ENCODE peak calls at places on chromosomes 4 and X, in four cellular contexts. T is GM12878, U is HCT116, Y is K562. R is an unnamed sample.

GRCh38 chrX:154805696-154806091 is 409 bp upstream of the MPP1 start:
- DNase-seq in T (no peak), U (no peak), Y (no peak), R (no peak)

GRCh38 chr4:179867300-179867878 is 2375.8 kb upstream of the TENM3 start:
- DNase-seq in T (peak), U (peak), Y (peak), R (peak)

GRCh38 chr4:182804131-182804530 is 113.1 kb downstream of the DCTD start:
- DNase-seq in T (no peak), U (no peak), Y (no peak), R (no peak)

GRCh38 chr4:169826634-169827187 is 69.0 kb upstream of the HPF1 start:
- DNase-seq in T (no peak), U (no peak), Y (no peak), R (no peak)

GRCh38 chr4:8578717-8579116 is 1.5 kb upstream of the GPR78 start:
- DNase-seq in T (no peak), U (no peak), Y (no peak), R (no peak)

GRCh38 chr4:21744046-21744445 is 204.5 kb downstream of the KCNIP4 start:
- DNase-seq in T (no peak), U (no peak), Y (no peak), R (no peak)

GRCh38 chr4:120066182-120066524 is 495 bp downstream of the MAD2L1 start:
- DNase-seq in T (no peak), U (no peak), Y (peak), R (peak)

GRCh38 chr4:73701116-73701515 is 39.3 kb upstream of the CXCL8 start:
- DNase-seq in T (no peak), U (no peak), Y (no peak), R (no peak)

GRCh38 chr4:1655081-1655480 is 29.0 kb downstream of the FAM53A start:
- DNase-seq in T (no peak), U (no peak), Y (no peak), R (no peak)

GRCh38 chrX:138710311-138710791 is 1.2 kb downstream of the FGF13 start:
- DNase-seq in T (no peak), U (no peak), Y (no peak), R (no peak)

GRCh38 chrX:19799319-19800182 is 87.8 kb downstream of the SH3KBP1 start:
- DNase-seq in T (no peak), U (no peak), Y (no peak), R (no peak)

GRCh38 chr4:35461931-35462659 is 782.2 kb downstream of the ARAP2 start:
- DNase-seq in T (no peak), U (no peak), Y (no peak), R (peak)

GRCh38 chrX:55026143-55026542 is 4.6 kb downstream of the ALAS2 start:
- DNase-seq in T (no peak), U (no peak), Y (no peak), R (no peak)

GRCh38 chr4:40749717-40750460 is at the start of gene NSUN7:
- DNase-seq in T (no peak), U (no peak), Y (no peak), R (peak)

GRCh38 chrX:53642326-53642725 is 44.2 kb downstream of the HUWE1 start:
- DNase-seq in T (no peak), U (no peak), Y (no peak), R (no peak)

GRCh38 chr4:181728567-181728966 is 514.6 kb upstream of the TENM3 start:
- DNase-seq in T (no peak), U (no peak), Y (no peak), R (no peak)

GRCh38 chrX:3711331-3711917 is 2.0 kb downstream of the PRKX start:
- DNase-seq in T (peak), U (no peak), Y (peak), R (no peak)

GRCh38 chr4:87896020-87896621 is 63.4 kb downstream of the MEPE start:
- DNase-seq in T (no peak), U (peak), Y (no peak), R (peak)

GRCh38 chrX:118724352-118724751 is 3.1 kb upstream of the IL13RA1 start:
- DNase-seq in T (no peak), U (no peak), Y (no peak), R (peak)

GRCh38 chrX:130778773-130779172 is 124.2 kb downstream of the ENOX2 start:
- DNase-seq in T (no peak), U (no peak), Y (no peak), R (no peak)

GRCh38 chr4:71138007-71138600 is 144.7 kb downstream of the DCK start:
- DNase-seq in T (no peak), U (no peak), Y (no peak), R (no peak)

GRCh38 chrX:30364229-30364628 is 55.0 kb upstream of the NR0B1 start:
- DNase-seq in T (no peak), U (no peak), Y (no peak), R (no peak)

GRCh38 chrX:95911062-95911461 is 773.6 kb upstream of the DIAPH2 start:
- DNase-seq in T (no peak), U (no peak), Y (no peak), R (no peak)

GRCh38 chr4:26342328-26343040 is 21.7 kb downstream of the RBPJ start:
- DNase-seq in T (no peak), U (peak), Y (peak), R (peak)

GRCh38 chrX:69605521-69605920 is 10.4 kb upstream of the EDA start:
- DNase-seq in T (no peak), U (no peak), Y (no peak), R (no peak)

DNA sequence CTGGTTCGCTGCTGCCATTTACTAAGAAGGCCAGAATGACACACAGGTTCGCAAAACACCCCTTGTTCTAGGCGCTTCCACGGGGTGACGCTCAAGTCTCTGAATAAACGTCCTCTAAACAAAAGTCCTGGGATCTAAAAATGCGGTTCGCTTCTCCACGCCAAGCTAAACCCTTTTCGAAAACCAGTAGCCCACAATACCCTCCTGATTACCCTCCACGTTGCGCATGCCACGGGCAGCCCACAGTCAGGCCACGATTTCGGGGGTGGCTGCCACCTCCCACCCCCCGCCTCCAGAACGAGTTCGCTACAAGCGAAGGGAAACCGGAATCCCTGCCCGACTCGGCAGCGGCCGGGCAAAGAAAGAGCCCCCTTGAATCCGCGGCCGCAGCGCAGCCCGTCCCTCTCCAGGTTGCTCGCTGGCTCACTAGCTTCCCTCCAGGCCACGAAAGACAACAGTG is 423 bp downstream of the RPL39 start:
- DNase-seq in T (no peak), U (no peak), Y (peak), R (peak)
- TF ChIP-seq CTCF in T (peak), U (no peak), Y (peak), R (no peak)

DNA sequence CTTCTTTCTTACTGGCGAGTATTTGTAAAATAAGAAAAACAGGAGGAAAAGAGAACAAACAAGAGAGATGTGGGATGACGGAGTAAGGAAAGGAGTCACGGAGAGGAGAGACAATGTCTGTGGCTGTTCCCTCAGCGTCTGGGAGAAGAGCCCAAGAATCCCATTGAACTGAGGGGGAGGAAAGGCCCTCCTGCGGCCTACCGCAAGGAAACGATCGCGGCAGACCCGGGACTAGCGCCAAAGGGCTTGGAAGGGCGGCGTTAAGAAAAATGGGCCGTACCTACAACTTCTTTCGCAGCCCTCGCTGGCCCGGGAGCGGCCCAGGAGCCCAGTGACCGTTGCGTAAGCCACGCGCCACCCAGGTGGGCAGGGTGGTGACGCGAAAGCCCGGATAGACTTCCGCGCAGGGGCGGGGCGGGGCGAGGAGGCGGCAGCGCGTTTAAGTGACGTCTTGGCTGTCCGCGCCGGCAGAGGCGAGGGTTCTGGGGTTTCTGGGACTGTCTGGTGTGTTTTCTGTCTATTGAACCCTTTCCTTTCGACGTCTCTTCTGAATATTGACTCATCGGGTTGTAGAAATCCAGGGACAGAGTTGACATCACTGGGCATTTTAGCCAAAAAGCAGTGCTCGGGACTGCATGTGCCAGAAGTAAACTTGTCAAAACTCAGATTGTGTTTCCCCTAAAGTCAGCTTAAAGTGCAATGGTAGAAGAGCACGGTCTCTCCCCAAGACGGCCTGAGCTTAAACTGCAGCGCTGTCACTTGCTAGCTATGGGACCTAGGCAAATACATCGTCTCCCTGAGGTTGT is at the start of gene SLC9B1:
- DNase-seq in T (peak), U (peak), Y (peak), R (peak)
- TF ChIP-seq POLR2A in T (peak), U (peak), Y (peak), R (peak)

GRCh38 chrX:45743081-45743533 is 542.4 kb upstream of the DIPK2B start:
- DNase-seq in T (no peak), U (peak), Y (peak), R (peak)
- TF ChIP-seq MAX in T (no peak), U (no peak), Y (no peak), R (no peak)

DNA sequence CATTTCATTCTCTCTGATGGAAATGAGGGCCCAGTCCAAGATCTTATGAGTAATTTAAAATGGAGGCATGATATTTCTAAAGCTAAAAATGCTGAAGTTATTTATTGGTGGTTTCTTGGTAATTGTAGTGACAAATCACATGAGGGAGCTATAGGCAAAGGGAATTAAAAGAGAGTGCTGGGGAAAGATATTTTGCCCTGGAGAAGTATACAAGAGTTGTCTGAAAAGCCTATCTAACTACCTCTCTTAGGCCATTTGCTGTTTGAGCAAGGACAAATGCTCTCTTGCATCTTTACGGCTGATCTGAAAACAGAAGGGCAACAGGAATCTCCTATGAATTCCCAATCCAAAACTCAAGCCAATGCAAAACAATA is 89.4 kb downstream of the FMR1NB start:
- DNase-seq in T (no peak), U (no peak), Y (no peak), R (peak)
- TF ChIP-seq CTCF in T (no peak), U (no peak), Y (no peak), R (no peak)

GRCh38 chrX:15855562-15856256 is 1.1 kb upstream of the AP1S2 start:
- DNase-seq in T (no peak), U (no peak), Y (no peak), R (peak)

GRCh38 chrX:15853586-15854079 is 980 bp downstream of the AP1S2 start:
- DNase-seq in T (no peak), U (no peak), Y (no peak), R (peak)

GRCh38 chrX:15856580-15856979 is 2.0 kb upstream of the AP1S2 start:
- DNase-seq in T (no peak), U (no peak), Y (no peak), R (no peak)

GRCh38 chrX:15854080-15854655 is 445 bp downstream of the AP1S2 start:
- DNase-seq in T (no peak), U (no peak), Y (peak), R (peak)

DNA sequence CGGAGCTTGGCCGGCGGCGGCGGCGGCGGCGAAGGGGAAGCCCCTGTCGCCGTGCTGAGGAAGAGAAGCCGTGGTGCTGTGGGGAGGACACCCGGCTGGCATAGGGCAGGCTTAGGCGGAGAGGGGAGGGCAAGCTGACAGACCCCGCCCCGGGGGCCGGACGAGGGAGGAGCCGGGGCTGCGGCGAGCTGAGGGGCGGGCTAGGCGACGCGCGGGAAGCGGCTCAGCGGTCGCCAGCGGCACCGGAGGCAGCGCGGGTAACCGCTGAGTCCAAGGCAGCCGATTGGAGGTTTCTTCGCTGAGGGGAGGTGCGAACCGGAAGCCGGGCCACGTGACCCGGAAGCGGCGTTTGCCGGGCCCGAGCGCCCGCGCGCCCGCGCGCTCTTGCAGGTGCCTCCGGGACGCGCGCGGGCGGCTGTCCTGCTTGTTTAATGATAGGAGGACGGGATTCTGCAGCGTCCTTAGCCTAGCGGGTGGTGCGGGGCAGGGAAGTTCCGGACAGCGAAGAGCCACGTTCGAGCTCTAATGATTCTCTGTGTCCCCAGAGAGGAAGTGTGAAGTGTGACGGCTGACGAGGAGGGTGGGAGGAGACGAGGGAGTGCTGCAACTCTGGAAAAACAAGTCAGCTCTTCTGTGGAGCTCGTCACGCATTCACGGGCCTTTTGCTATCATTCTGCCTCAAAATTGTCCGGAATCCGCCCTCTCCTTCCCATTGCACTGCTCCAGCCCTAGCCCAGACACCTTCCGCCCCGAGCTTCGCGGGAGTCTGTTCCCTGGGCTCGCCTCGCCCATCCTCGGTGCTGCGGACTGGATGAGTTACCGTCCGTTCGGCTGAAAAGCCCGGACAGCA is at the start of gene AP1S2:
- DNase-seq in T (peak), U (peak), Y (peak), R (peak)
- TF ChIP-seq POLR2A in T (peak), U (no peak), Y (peak), R (peak)

DNA sequence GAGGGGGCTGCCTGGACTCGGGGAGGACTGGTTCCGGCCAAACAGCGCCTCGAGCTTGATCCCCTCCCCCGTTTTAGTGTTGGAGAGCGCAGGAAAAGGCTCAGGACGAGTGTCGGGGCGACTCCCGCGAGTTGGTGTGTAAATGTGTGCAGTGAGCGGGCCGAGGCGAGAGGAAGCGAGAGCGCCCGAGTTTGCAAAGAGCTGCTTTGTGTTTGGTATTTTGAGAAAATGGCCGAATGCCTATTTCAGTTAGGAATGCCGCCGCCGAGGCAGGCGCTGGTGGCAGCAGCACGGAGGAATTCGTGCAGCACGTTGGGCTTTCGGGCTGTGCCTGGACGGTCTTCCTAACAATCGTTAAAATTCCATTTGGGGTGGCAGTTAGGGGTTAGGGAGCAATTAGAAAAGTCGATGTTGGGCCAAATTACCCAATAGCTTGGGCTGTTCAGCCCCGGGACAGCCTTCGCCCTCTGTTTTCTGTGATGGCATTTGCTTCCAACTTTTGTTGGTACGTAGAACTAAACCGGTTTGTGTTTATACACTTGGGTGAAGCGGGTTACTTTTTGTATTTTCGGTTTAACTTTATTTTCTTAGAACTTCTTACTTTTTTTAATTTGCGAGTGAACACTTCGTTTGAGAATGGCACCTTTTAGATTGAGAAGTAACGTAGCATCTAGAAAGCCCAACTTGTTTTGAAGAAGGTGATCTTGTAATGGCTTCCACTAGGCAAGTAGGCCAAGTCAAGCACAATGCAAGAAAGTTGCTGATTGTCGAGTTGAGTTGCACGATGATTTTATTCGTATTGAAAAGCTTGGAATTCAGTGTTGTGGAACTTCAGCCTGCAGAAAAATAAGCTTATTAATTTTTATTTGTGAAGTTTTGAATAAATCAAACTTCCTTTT is 1.6 kb downstream of the REST start:
- DNase-seq in T (no peak), U (no peak), Y (no peak), R (peak)
- TF ChIP-seq MAX in T (no peak), U (peak), Y (no peak), R (peak)

GRCh38 chr4:75555294-75556164 is at the start of gene ODAPH:
- DNase-seq in T (peak), U (no peak), Y (peak), R (no peak)
- TF ChIP-seq CTCF in T (no peak), U (peak), Y (no peak), R (no peak)

GRCh38 chr4:156957558-156957957 is 14.0 kb downstream of the PDGFC start:
- DNase-seq in T (no peak), U (no peak), Y (no peak), R (no peak)
- TF ChIP-seq POLR2A in T (no peak), U (no peak), Y (no peak), R (no peak)

R was measured in NB4.